ENCODE peak calls at places on chromosomes 16 and 17, in ten cellular contexts. A is stomach, U is A549, D is tibial nerve, Y is uterus, Z is adrenal gland, L is heart left ventricle, O is esophagus muscularis mucosa, K is esophagus squamous epithelium, B is H1. H is an unnamed sample.

GRCh38 chr17:79874329-79874981 is 35.2 kb upstream of the CBX4 start:
- DNase-seq in B (no peak), L (no peak), U (peak; percentile 95), O (no peak), Y (no peak), K (no peak), A (no peak), D (no peak), Z (peak; percentile 16), H (peak; percentile 17)

GRCh38 chr17:37068266-37068665 is 119.5 kb downstream of the AATF start:
- DNase-seq in B (no peak), O (no peak), D (no peak), L (no peak), A (peak; percentile 35), Y (no peak), U (no peak), K (no peak), Z (no peak), H (no peak)

GRCh38 chr16:88453621-88454314 is 688 bp downstream of the ZFPM1 start:
- DNase-seq in U (no peak), L (no peak), O (no peak), Y (no peak), A (no peak), Z (peak; percentile 39), K (no peak), B (no peak), D (no peak), H (peak; percentile 86)

GRCh38 chr17:48153711-48154642 is 46.4 kb downstream of the SNX11 start:
- DNase-seq in O (no peak), K (no peak), L (no peak), A (peak; percentile 51), Z (peak; percentile 31), Y (no peak), D (no peak), B (no peak), U (peak; percentile 75), H (no peak)

GRCh38 chr17:37856245-37856644 is 68.0 kb upstream of the TBC1D3K start:
- DNase-seq in A (no peak), L (no peak), D (no peak), Z (no peak), U (no peak), O (no peak), Y (no peak), B (no peak), K (no peak), H (no peak)

GRCh38 chr16:64926476-64926875 is 195.4 kb downstream of the CDH11 start:
- DNase-seq in B (no peak), K (no peak), D (no peak), Z (no peak), U (no peak), A (no peak), Y (no peak), L (no peak), O (no peak), H (no peak)

GRCh38 chr16:17295948-17296347 is 174.8 kb downstream of the XYLT1 start:
- DNase-seq in L (no peak), A (no peak), O (no peak), Y (no peak), D (no peak), B (no peak), U (no peak), K (no peak), Z (peak; percentile 53), H (no peak)

GRCh38 chr17:60720763-60721531 is 43.3 kb downstream of the BCAS3 start:
- DNase-seq in U (peak; percentile 63), D (no peak), B (peak; percentile 45), A (no peak), O (peak; percentile 81), Z (peak; percentile 54), L (peak; percentile 18), K (no peak), Y (peak; percentile 20), H (no peak)

GRCh38 chr17:31593806-31594205 is 202.3 kb downstream of the RAB11FIP4 start:
- DNase-seq in O (no peak), Z (no peak), K (no peak), Y (no peak), L (peak; percentile 56), B (no peak), U (no peak), D (no peak), A (no peak), H (peak; percentile 48)

GRCh38 chr17:69326302-69327059 is 452 bp downstream of the ABCA5 start:
- DNase-seq in B (no peak), Z (peak; percentile 13), Y (no peak), A (peak; percentile 25), K (no peak), O (no peak), D (no peak), U (no peak), L (no peak), H (no peak)

GRCh38 chr16:69351309-69352027 is at the start of gene TMED6:
- DNase-seq in B (no peak), A (peak; percentile 63), K (no peak), Y (no peak), Z (no peak), L (no peak), U (no peak), D (no peak), O (no peak), H (peak; percentile 24)

GRCh38 chr16:55035037-55035436 is 104.4 kb downstream of the IRX5 start:
- DNase-seq in K (no peak), O (no peak), U (peak; percentile 39), B (peak; percentile 92), Z (peak; percentile 23), Y (no peak), L (no peak), D (no peak), A (peak; percentile 32), H (peak; percentile 30)

GRCh38 chr17:65561394-65562205 is at the start of gene AXIN2:
- DNase-seq in Z (peak; percentile 94), Y (peak; percentile 92), O (no peak), U (peak; percentile 99), A (peak; percentile 94), B (peak; percentile 89), L (peak; percentile 92), D (peak; percentile 74), K (peak; percentile 19), H (peak; percentile 93)
- H3K27ac ChIP-seq in Z (peak within 1 kb of the TSS; percentile 86), Y (no peak within 1 kb of the TSS), O (no peak within 1 kb of the TSS), U (peak within 1 kb of the TSS; percentile 95), A (peak within 1 kb of the TSS; percentile 83), B (peak within 1 kb of the TSS; percentile 27), L (peak within 1 kb of the TSS; percentile 93), D (peak within 1 kb of the TSS; percentile 90), K (no peak within 1 kb of the TSS), H (no peak within 1 kb of the TSS)

GRCh38 chr16:21268236-21268635 is 9.9 kb downstream of the CRYM start:
- DNase-seq in O (peak; percentile 50), Z (no peak), L (no peak), D (no peak), U (no peak), Y (no peak), K (no peak), B (no peak), A (no peak), H (no peak)

GRCh38 chr16:21274172-21274726 is 3.8 kb downstream of the CRYM start:
- DNase-seq in O (no peak), Z (no peak), K (no peak), Y (no peak), B (no peak), A (no peak), L (no peak), D (no peak), U (no peak), H (no peak)

GRCh38 chr16:21276090-21276489 is 2.0 kb downstream of the CRYM start:
- DNase-seq in K (no peak), U (no peak), A (no peak), Y (no peak), Z (no peak), L (no peak), D (no peak), B (peak; percentile 22), O (no peak), H (no peak)

GRCh38 chr16:21275529-21275928 is 2.6 kb downstream of the CRYM start:
- DNase-seq in B (no peak), O (no peak), Z (no peak), K (no peak), U (no peak), Y (no peak), L (no peak), D (no peak), A (no peak), H (no peak)

DNA sequence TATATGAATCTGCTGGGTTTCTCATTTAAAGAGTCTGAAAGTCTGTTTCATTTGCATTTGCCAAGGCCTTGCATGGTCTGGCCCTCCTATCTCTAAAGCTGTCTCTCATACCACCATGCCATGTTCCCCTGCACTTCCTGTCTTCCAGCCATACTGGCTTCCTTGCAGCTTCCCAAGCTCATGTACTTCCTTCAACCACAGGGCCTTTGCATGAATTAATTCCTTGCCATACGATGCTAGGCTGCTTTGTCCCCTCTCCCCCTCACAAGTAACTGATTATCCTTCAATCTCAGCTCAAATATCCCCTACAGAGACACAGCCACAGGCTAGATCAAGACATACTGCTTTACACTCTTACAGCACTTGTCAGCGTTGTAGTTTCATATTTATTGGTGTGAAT is 5.8 kb downstream of the CRYM start:
- DNase-seq in A (no peak), Y (no peak), Z (no peak), L (no peak), D (no peak), K (no peak), U (no peak), B (no peak), O (no peak), H (no peak)
- TF ChIP-seq POLR2A in A (no peak), Y (no peak), Z (no peak), L (no peak), D (no peak), K (no peak), U (no peak), B (no peak), O (no peak), H (no peak)

DNA sequence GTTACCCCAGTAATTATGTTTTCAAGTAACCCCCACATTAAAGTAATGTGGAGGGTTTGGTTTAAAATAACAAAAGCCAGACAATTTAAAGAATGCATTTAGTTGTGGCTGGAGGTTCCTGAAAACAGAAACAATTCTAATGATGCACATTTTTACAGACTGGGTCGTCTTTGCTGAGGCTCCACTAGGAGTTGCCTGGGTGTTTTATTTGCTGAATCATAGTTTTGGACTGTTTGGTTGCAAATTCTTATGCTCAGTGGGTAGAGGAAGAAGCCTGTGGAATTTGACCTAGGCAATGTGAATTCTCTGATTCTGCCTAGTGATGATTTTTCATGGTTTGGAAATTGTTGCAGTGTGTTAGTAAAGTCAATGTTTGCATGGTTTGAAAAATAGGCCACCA is 16.3 kb downstream of the SHISA9 start:
- DNase-seq in K (no peak), B (no peak), A (no peak), Z (no peak), L (no peak), Y (no peak), U (peak; percentile 27), O (no peak), D (no peak), H (no peak)
- H3K4me3 ChIP-seq in K (no peak overlapping the region), B (peak overlapping the region; percentile 4), A (no peak overlapping the region), Z (no peak overlapping the region), L (no peak overlapping the region), Y (no peak overlapping the region), U (no peak overlapping the region), O (no peak overlapping the region), D (no peak overlapping the region), H (no peak overlapping the region)

DNA sequence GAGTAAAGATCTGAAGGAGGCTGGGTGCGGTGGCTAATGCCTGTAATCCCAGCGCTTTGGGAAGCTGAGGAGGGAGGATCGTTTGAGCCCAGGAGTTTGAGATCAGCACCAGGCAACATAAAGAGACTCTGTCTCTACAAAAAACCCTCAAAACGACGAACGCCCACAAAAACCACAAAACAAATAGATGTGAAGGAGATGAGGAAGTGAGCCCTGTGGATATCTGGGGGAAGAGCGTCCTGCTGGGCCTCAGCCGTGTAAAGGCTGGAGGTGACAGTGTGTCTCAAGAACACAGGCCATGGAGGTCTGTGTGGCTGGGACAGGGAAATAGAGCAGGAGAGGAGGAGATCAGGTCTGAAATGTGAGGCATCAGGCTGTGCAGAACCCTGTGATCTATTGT is 68.7 kb downstream of the ITFG1 start:
- DNase-seq in Y (no peak), B (no peak), L (no peak), O (no peak), A (no peak), U (no peak), D (no peak), Z (no peak), K (no peak), H (no peak)
- H3K27ac ChIP-seq in Y (no peak overlapping the region), B (no peak overlapping the region), L (no peak overlapping the region), O (no peak overlapping the region), A (no peak overlapping the region), U (no peak overlapping the region), D (no peak overlapping the region), Z (no peak overlapping the region), K (no peak overlapping the region), H (no peak overlapping the region)